ENCODE peak calls at places on chromosomes 3 and 15, in six cellular contexts. V, F, H, C, E and P are unnamed samples.

GRCh38 chr3:169945313-169945712 is 21.3 kb upstream of the SEC62 start:
- DNase-seq in F (no peak), C (no peak), V (peak; percentile 62), E (no peak), H (no peak), P (no peak)

GRCh38 chr3:13420051-13420816 is at the start of gene NUP210:
- DNase-seq in C (no peak), F (no peak), E (no peak), H (no peak), V (peak; percentile 70), P (peak; percentile 67)

GRCh38 chr3:64161481-64161952 is 63.7 kb downstream of the PRICKLE2 start:
- DNase-seq in C (no peak), V (no peak), E (no peak), F (no peak), H (no peak), P (no peak)

GRCh38 chr3:186742618-186743335 is 25.6 kb downstream of the KNG1 start:
- DNase-seq in V (no peak), H (no peak), C (no peak), E (no peak), F (peak; percentile 23), P (no peak)

GRCh38 chr3:156477306-156477705 is 77.6 kb downstream of the SSR3 start:
- DNase-seq in C (no peak), F (peak; percentile 61), H (no peak), E (no peak), V (no peak), P (no peak)

GRCh38 chr3:183244219-183244618 is 8.8 kb upstream of the B3GNT5 start:
- DNase-seq in F (no peak), E (no peak), V (peak; percentile 77), C (peak; percentile 56), H (no peak), P (no peak)

GRCh38 chr15:77712438-77712837 is 79.7 kb upstream of the LINGO1 start:
- DNase-seq in C (no peak), E (no peak), V (no peak), F (no peak), H (no peak), P (no peak)

GRCh38 chr3:14884665-14885064 is 62.7 kb upstream of the NR2C2 start:
- DNase-seq in E (no peak), H (no peak), C (no peak), F (no peak), V (no peak), P (no peak)

GRCh38 chr15:64460737-64461576 is 579 bp downstream of the ZNF609 start:
- DNase-seq in V (no peak), C (peak; percentile 51), F (peak; percentile 81), H (no peak), E (peak; percentile 54), P (peak; percentile 43)

GRCh38 chr3:16028604-16029003 is 145.9 kb upstream of the GALNT15 start:
- DNase-seq in E (no peak), H (no peak), V (no peak), F (peak; percentile 77), C (no peak), P (no peak)

GRCh38 chr3:123412811-123413588 is 35.9 kb downstream of the ADCY5 start:
- DNase-seq in H (no peak), F (no peak), E (peak; percentile 77), V (no peak), C (peak; percentile 68), P (no peak)

GRCh38 chr15:99408236-99409096 is 157.2 kb downstream of the LRRC28 start:
- DNase-seq in E (peak; percentile 51), H (peak; percentile 60), C (peak; percentile 70), V (no peak), F (peak; percentile 86), P (peak; percentile 58)

GRCh38 chr15:85897818-85898717 is 103.3 kb upstream of the KLHL25 start:
- DNase-seq in V (no peak), H (no peak), C (no peak), F (no peak), E (no peak), P (no peak)

GRCh38 chr3:150775001-150775599 is 12.1 kb upstream of the SIAH2 start:
- DNase-seq in E (no peak), V (no peak), C (no peak), H (no peak), F (peak; percentile 89), P (no peak)

GRCh38 chr3:42525212-42525611 is 22.8 kb downstream of the VIPR1 start:
- DNase-seq in F (no peak), H (no peak), C (no peak), E (no peak), V (no peak), P (no peak)

GRCh38 chr3:133136114-133137041 is 98.2 kb downstream of the TMEM108 start:
- DNase-seq in E (no peak), F (no peak), V (no peak), C (no peak), H (no peak), P (no peak)

GRCh38 chr3:156307704-156308103 is 187.3 kb downstream of the KCNAB1 start:
- DNase-seq in C (peak; percentile 53), E (peak; percentile 59), F (peak; percentile 84), H (peak; percentile 86), V (no peak), P (no peak)

GRCh38 chr15:90617668-90618097 is 88.0 kb downstream of the CRTC3 start:
- DNase-seq in H (no peak), C (no peak), V (no peak), F (no peak), E (no peak), P (no peak)

GRCh38 chr15:95988574-95988887 is 342.0 kb upstream of the NR2F2 start:
- DNase-seq in C (no peak), H (no peak), E (peak; percentile 57), V (no peak), F (peak; percentile 50), P (no peak)

GRCh38 chr15:40338041-40338657 is 2.6 kb downstream of the CCDC9B start:
- DNase-seq in F (peak; percentile 60), E (peak; percentile 56), H (peak; percentile 78), C (peak; percentile 78), V (peak; percentile 89), P (peak; percentile 89)

GRCh38 chr3:127050733-127051132 is 67.8 kb downstream of the PLXNA1 start:
- DNase-seq in H (no peak), E (peak; percentile 3), F (no peak), C (no peak), V (peak; percentile 41), P (peak; percentile 5)

GRCh38 chr3:158568784-158569183 is 2.2 kb upstream of the MLF1 start:
- DNase-seq in V (no peak), F (no peak), H (no peak), C (no peak), E (no peak), P (no peak)

GRCh38 chr15:49435201-49435600 is 12.2 kb downstream of the FGF7 start:
- DNase-seq in C (no peak), E (no peak), V (no peak), H (no peak), F (peak; percentile 80), P (no peak)

GRCh38 chr3:99342374-99342773 is 296.0 kb upstream of the COL8A1 start:
- DNase-seq in C (no peak), V (no peak), F (no peak), H (no peak), E (no peak), P (no peak)

GRCh38 chr3:50370594-50370993 is 11.3 kb upstream of the TMEM115 start:
- DNase-seq in C (no peak), H (no peak), F (peak; percentile 23), V (no peak), E (no peak), P (peak; percentile 63)

GRCh38 chr3:49724586-49724985 is 835 bp upstream of the GMPPB start:
- DNase-seq in F (peak; percentile 12), C (no peak), E (peak; percentile 51), V (no peak), H (no peak), P (no peak)

GRCh38 chr3:8464668-8465067 is 37.0 kb upstream of the LMCD1 start:
- DNase-seq in E (no peak), H (no peak), V (no peak), F (no peak), C (no peak), P (peak; percentile 70)

GRCh38 chr3:53240989-53241972 is 14.5 kb downstream of the TKT start:
- DNase-seq in V (no peak), F (no peak), H (no peak), E (no peak), C (no peak), P (no peak)

GRCh38 chr3:53242642-53243041 is 13.2 kb downstream of the TKT start:
- DNase-seq in E (no peak), H (no peak), V (peak; percentile 70), F (no peak), C (no peak), P (no peak)

GRCh38 chr3:53243165-53243564 is 12.7 kb downstream of the TKT start:
- DNase-seq in C (no peak), E (no peak), F (no peak), H (no peak), V (peak; percentile 65), P (peak; percentile 40)

GRCh38 chr3:53243785-53244184 is 12.0 kb downstream of the TKT start:
- DNase-seq in F (no peak), C (no peak), V (no peak), E (no peak), H (no peak), P (no peak)

DNA sequence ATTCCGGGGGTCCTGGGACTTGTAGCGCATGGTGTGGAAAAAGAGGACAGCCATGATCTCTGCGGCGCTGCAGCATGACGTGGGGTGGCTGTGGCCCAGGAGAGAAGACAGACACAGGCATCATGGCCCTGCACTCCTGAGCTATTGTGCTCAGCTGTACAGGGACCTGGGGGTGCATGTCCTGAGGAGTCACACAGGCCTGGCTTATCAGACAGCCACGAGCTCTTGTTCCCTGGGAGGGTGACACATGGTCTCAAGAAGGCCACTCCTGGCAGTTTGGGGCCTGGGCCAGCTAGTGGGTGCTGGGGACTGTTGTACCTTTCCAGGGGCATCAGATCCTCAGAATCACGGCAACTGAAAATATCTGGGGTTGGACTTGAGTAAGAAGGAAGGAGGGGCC is 13.7 kb downstream of the TKT start:
- DNase-seq in V (no peak), E (no peak), C (peak; percentile 41), H (no peak), F (no peak), P (no peak)
- H3K36me3 ChIP-seq in V (peaks cover 48% of the 10 kb centered on the region), E (no peaks in the 10 kb centered on the region), C (peaks cover 20% of the 10 kb centered on the region), H (peaks cover 55% of the 10 kb centered on the region), F (peaks cover 52% of the 10 kb centered on the region), P (peaks cover 43% of the 10 kb centered on the region)

GRCh38 chr3:141302364-141303141 is 65.8 kb upstream of the ZBTB38 start:
- DNase-seq in V (no peak), H (peak; percentile 64), E (peak; percentile 34), F (peak; percentile 75), C (no peak), P (no peak)
- TF ChIP-seq CTCF in V (no peak), H (no peak), E (no peak), F (peak; percentile 42), C (no peak), P (no peak)

GRCh38 chr3:44643024-44643423 is 5.5 kb upstream of the ZNF35 start:
- DNase-seq in V (no peak), H (no peak), E (no peak), C (no peak), F (no peak), P (no peak)
- H3K9me3 ChIP-seq in V (peaks cover 53% of the 10 kb centered on the region), H (no peaks in the 10 kb centered on the region), E (peaks cover 12% of the 10 kb centered on the region), C (no peaks in the 10 kb centered on the region), F (peaks cover 38% of the 10 kb centered on the region), P (no peaks in the 10 kb centered on the region)

DNA sequence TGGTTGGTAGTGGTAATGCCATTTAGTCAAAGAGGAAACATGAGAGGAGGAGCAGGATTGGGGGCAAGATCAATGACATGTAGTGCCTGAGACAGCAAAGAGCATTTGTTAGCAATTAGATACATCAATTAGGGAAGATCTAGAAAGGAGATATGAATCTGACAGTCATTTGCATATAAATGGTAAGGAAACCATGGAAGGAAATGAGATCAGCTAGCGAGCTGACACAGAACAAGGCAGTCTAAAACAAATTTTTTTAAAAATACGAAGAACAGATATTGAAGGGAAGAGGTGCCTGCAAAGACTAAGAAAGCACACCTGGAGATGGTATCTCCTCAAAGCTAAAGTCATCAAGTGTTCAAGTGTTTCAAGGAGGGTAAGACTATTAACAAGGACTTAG is 4.6 kb downstream of the EPM2AIP1 start:
- DNase-seq in H (no peak), V (no peak), C (no peak), E (no peak), F (no peak), P (no peak)
- H3K36me3 ChIP-seq in H (peaks cover 42% of the 10 kb centered on the region), V (peaks cover 53% of the 10 kb centered on the region), C (peaks cover 29% of the 10 kb centered on the region), E (no peaks in the 10 kb centered on the region), F (peaks cover 20% of the 10 kb centered on the region), P (peaks cover 15% of the 10 kb centered on the region)